ENCODE peak calls at places on chromosomes 2 and 18, in four cellular contexts. U is ACHN; C is HT-29; M is CD8-positive, alpha-beta memory T cell. V is an unnamed sample.

GRCh38 chr2:16272038-16272788 is 331.9 kb downstream of the MYCN start:
- DNase-seq in U (no peak), M (no peak), C (no peak), V (no peak)

GRCh38 chr2:8073928-8074327 is 607.9 kb upstream of the ID2 start:
- DNase-seq in C (no peak), M (no peak), U (no peak), V (no peak)

GRCh38 chr2:239734436-239735005 is 290.6 kb downstream of the NDUFA10 start:
- DNase-seq in C (no peak), U (no peak), M (no peak), V (no peak)

GRCh38 chr2:128594953-128595677 is 276.4 kb upstream of the HS6ST1 start:
- DNase-seq in U (no peak), C (no peak), M (no peak), V (peak; percentile 64)

GRCh38 chr2:64359892-64360657 is 93.9 kb upstream of the LGALSL start:
- DNase-seq in M (no peak), C (peak; percentile 93), U (peak; percentile 88), V (peak; percentile 92)

GRCh38 chr18:58723810-58724602 is 52.7 kb downstream of the MALT1 start:
- DNase-seq in U (no peak), C (no peak), M (no peak), V (no peak)

GRCh38 chr2:14530506-14530905 is 102.0 kb upstream of the LRATD1 start:
- DNase-seq in U (no peak), M (no peak), C (no peak), V (no peak)

GRCh38 chr2:197909377-197909776 is 105.0 kb downstream of the PLCL1 start:
- DNase-seq in C (no peak), U (no peak), M (no peak), V (no peak)

GRCh38 chr2:127358044-127358443 is 29.7 kb downstream of the MAP3K2 start:
- DNase-seq in U (no peak), C (no peak), M (no peak), V (no peak)

GRCh38 chr2:74845991-74846390 is 12.1 kb downstream of the HK2 start:
- DNase-seq in U (no peak), M (no peak), C (no peak), V (no peak)

GRCh38 chr18:11323359-11323819 is 174.0 kb upstream of the PIEZO2 start:
- DNase-seq in C (no peak), U (peak; percentile 16), M (no peak), V (peak; percentile 68)

GRCh38 chr18:58005885-58006523 is 38.0 kb upstream of the NEDD4L start:
- DNase-seq in M (no peak), U (no peak), C (no peak), V (no peak)

GRCh38 chr2:33018271-33018670 is 71.5 kb downstream of the LTBP1 start:
- DNase-seq in M (no peak), U (no peak), C (no peak), V (no peak)

GRCh38 chr18:3062798-3063563 is 50.0 kb upstream of the LPIN2 start:
- DNase-seq in M (peak; percentile 41), C (peak; percentile 79), U (peak; percentile 45), V (peak; percentile 70)

GRCh38 chr2:24084386-24085375 is at the start of gene TP53I3:
- DNase-seq in U (peak; percentile 90), M (peak; percentile 76), C (peak; percentile 93), V (peak; percentile 96)

GRCh38 chr2:33064349-33064801 is 117.6 kb downstream of the LTBP1 start:
- DNase-seq in M (no peak), U (no peak), C (no peak), V (no peak)

GRCh38 chr2:24721470-24721869 is 71.7 kb downstream of the PTRHD1 start:
- DNase-seq in C (no peak), U (peak; percentile 73), M (no peak), V (peak; percentile 26)

GRCh38 chr2:241036964-241037421 is 38.6 kb downstream of the SNED1 start:
- DNase-seq in U (no peak), M (no peak), C (no peak), V (no peak)

GRCh38 chr2:203636896-203637818 is 69.3 kb upstream of the CD28 start:
- DNase-seq in C (no peak), M (no peak), U (no peak), V (no peak)

GRCh38 chr18:31598021-31598805 is 6.5 kb downstream of the TTR start:
- DNase-seq in M (no peak), C (no peak), U (no peak), V (no peak)

GRCh38 chr2:110713508-110714362 is 18.6 kb upstream of the ACOXL start:
- DNase-seq in M (no peak), U (no peak), C (peak; percentile 29), V (peak; percentile 67)

GRCh38 chr2:233801357-233802131 is 23.4 kb downstream of the MROH2A start:
- DNase-seq in C (peak; percentile 80), M (no peak), U (no peak), V (no peak)